ENCODE peak calls at places on chromosomes 5 and 9, in ten cellular contexts. V is OCI-M1; H is GM10248; L is kidney glomerular epithelial cell; E is stimulated activated naive CD4-positive, alpha-beta T cell; Q is T-helper 1 cell; S is progenitor cell of endocrine pancreas; R is activated T-cell treated with anti-CD3 and anti-CD28 coated beads, Interleukin-2, amount 50 U/mL, for 48 hours; O is NCI-H226; D is type B pancreatic cell. Z is an unnamed sample.

GRCh38 chr5:170302729-170303501 is 5.3 kb upstream of the LCP2 start:
- DNase-seq in V (peak; percentile 88), H (peak; percentile 84), L (no peak), E (peak; percentile 70), Q (peak; percentile 90), S (no peak), R (peak; percentile 77), O (no peak), D (no peak), Z (no peak)

GRCh38 chr9:107738789-107739188 is 249.2 kb upstream of the KLF4 start:
- DNase-seq in V (no peak), H (no peak), L (no peak), E (no peak), Q (no peak), S (no peak), R (no peak), O (no peak), D (no peak), Z (peak; percentile 14)

GRCh38 chr9:77511525-77511924 is 136.6 kb downstream of the GNA14 start:
- DNase-seq in V (no peak), H (no peak), L (no peak), E (no peak), Q (no peak), S (no peak), R (no peak), O (no peak), D (no peak), Z (no peak)

GRCh38 chr9:73916016-73916673 is 581.0 kb upstream of the RORB start:
- DNase-seq in V (peak; percentile 61), H (no peak), L (no peak), E (no peak), Q (no peak), S (no peak), R (no peak), O (no peak), D (no peak), Z (no peak)

GRCh38 chr5:142543951-142544753 is 141.7 kb downstream of the FGF1 start:
- DNase-seq in V (no peak), H (no peak), L (no peak), E (no peak), Q (no peak), S (no peak), R (no peak), O (peak; percentile 22), D (no peak), Z (no peak)

GRCh38 chr5:115243412-115243811 is 19.3 kb downstream of the PGGT1B start:
- DNase-seq in V (no peak), H (no peak), L (peak; percentile 10), E (no peak), Q (peak; percentile 3), S (no peak), R (no peak), O (peak; percentile 55), D (no peak), Z (no peak)

GRCh38 chr5:145920542-145921210 is 15.7 kb upstream of the SH3RF2 start:
- DNase-seq in V (no peak), H (no peak), L (no peak), E (no peak), Q (no peak), S (no peak), R (no peak), O (no peak), D (no peak), Z (no peak)

GRCh38 chr5:137217599-137218200 is 281.4 kb downstream of the SPOCK1 start:
- DNase-seq in V (no peak), H (no peak), L (no peak), E (no peak), Q (no peak), S (no peak), R (no peak), O (peak; percentile 6), D (no peak), Z (peak; percentile 91)

GRCh38 chr5:57650360-57651069 is 167.9 kb upstream of the ACTBL2 start:
- DNase-seq in V (peak; percentile 64), H (peak; percentile 10), L (peak; percentile 74), E (peak; percentile 0), Q (peak; percentile 9), S (no peak), R (peak; percentile 26), O (peak; percentile 67), D (no peak), Z (peak; percentile 57)

GRCh38 chr5:144237851-144238250 is 67.2 kb downstream of the KCTD16 start:
- DNase-seq in V (peak; percentile 1), H (no peak), L (no peak), E (no peak), Q (no peak), S (no peak), R (no peak), O (no peak), D (no peak), Z (no peak)

GRCh38 chr5:59813761-59814562 is 79.6 kb downstream of the PDE4D start:
- DNase-seq in V (peak; percentile 93), H (peak; percentile 46), L (peak; percentile 75), E (no peak), Q (peak; percentile 21), S (peak; percentile 24), R (no peak), O (no peak), D (no peak), Z (peak; percentile 41)

GRCh38 chr9:69584746-69585145 is 87.4 kb downstream of the APBA1 start:
- DNase-seq in V (no peak), H (no peak), L (peak; percentile 33), E (no peak), Q (no peak), S (no peak), R (no peak), O (peak; percentile 50), D (no peak), Z (no peak)

GRCh38 chr5:35876922-35877321 is 20.2 kb downstream of the IL7R start:
- DNase-seq in V (peak; percentile 85), H (no peak), L (peak; percentile 7), E (no peak), Q (no peak), S (no peak), R (no peak), O (peak; percentile 35), D (no peak), Z (peak; percentile 80)

GRCh38 chr9:114450833-114451706 is 54.2 kb downstream of the WHRN start:
- DNase-seq in V (no peak), H (peak; percentile 62), L (no peak), E (no peak), Q (no peak), S (no peak), R (no peak), O (no peak), D (no peak), Z (no peak)

GRCh38 chr5:75049581-75050274 is 2.6 kb downstream of the GCNT4 start:
- DNase-seq in V (peak; percentile 62), H (peak; percentile 43), L (peak; percentile 39), E (peak; percentile 47), Q (peak; percentile 68), S (no peak), R (peak; percentile 71), O (peak; percentile 48), D (no peak), Z (peak; percentile 19)

GRCh38 chr5:139676951-139677367 is 28.8 kb downstream of the CXXC5 start:
- DNase-seq in V (no peak), H (no peak), L (peak; percentile 67), E (no peak), Q (no peak), S (peak; percentile 44), R (no peak), O (no peak), D (no peak), Z (no peak)

GRCh38 chr9:98356953-98357352 is 101.5 kb upstream of the TBC1D2 start:
- DNase-seq in V (no peak), H (no peak), L (no peak), E (no peak), Q (no peak), S (no peak), R (no peak), O (no peak), D (no peak), Z (no peak)

GRCh38 chr5:172733179-172733973 is 37.6 kb downstream of the DUSP1 start:
- DNase-seq in V (no peak), H (no peak), L (peak; percentile 83), E (no peak), Q (no peak), S (no peak), R (no peak), O (peak; percentile 99), D (no peak), Z (peak; percentile 98)

GRCh38 chr5:112346411-112347044 is 72.5 kb downstream of the EPB41L4A start:
- DNase-seq in V (peak; percentile 20), H (no peak), L (no peak), E (no peak), Q (no peak), S (no peak), R (no peak), O (no peak), D (no peak), Z (no peak)

GRCh38 chr5:149420509-149421371 is 41.6 kb upstream of the IL17B start:
- DNase-seq in V (no peak), H (no peak), L (no peak), E (no peak), Q (no peak), S (no peak), R (no peak), O (no peak), D (no peak), Z (no peak)

GRCh38 chr5:137022043-137022442 is 477.1 kb downstream of the SPOCK1 start:
- DNase-seq in V (no peak), H (no peak), L (no peak), E (no peak), Q (no peak), S (no peak), R (no peak), O (no peak), D (no peak), Z (no peak)

GRCh38 chr9:98158071-98158791 is 34.2 kb downstream of the CORO2A start:
- DNase-seq in V (no peak), H (no peak), L (no peak), E (no peak), Q (no peak), S (no peak), R (no peak), O (no peak), D (no peak), Z (no peak)

GRCh38 chr5:52922384-52922783 is 66.8 kb upstream of the ITGA2 start:
- DNase-seq in V (no peak), H (no peak), L (peak; percentile 84), E (no peak), Q (no peak), S (no peak), R (no peak), O (peak; percentile 77), D (no peak), Z (peak; percentile 89)

GRCh38 chr5:160272889-160273288 is 39.5 kb downstream of the CCNJL start:
- DNase-seq in V (no peak), H (no peak), L (no peak), E (no peak), Q (no peak), S (no peak), R (no peak), O (no peak), D (no peak), Z (no peak)

GRCh38 chr5:83718195-83718825 is 2.3 kb downstream of the HAPLN1 start:
- DNase-seq in V (peak; percentile 79), H (peak; percentile 55), L (peak; percentile 76), E (no peak), Q (peak; percentile 16), S (no peak), R (peak; percentile 21), O (peak; percentile 44), D (no peak), Z (peak; percentile 41)

GRCh38 chr5:60208681-60209080 is 315.2 kb upstream of the PDE4D start:
- DNase-seq in V (no peak), H (no peak), L (no peak), E (no peak), Q (no peak), S (no peak), R (no peak), O (no peak), D (no peak), Z (no peak)

Z was measured in RCC 7860.